ENCODE peak calls at places on chromosomes 4 and X, in six cellular contexts. Y is M059J; F is CD4-positive, alpha-beta T cell; D is stimulated activated CD8-positive, alpha-beta memory T cell treated with anti-CD3 and anti-CD28 coated beads, Interleukin-7, amount 100 ng/mL, for 1 hour; I is RPMI8226; J is NCI-H1105. T is an unnamed sample.

GRCh38 chrX:49077941-49078340 is 1.7 kb downstream of the WDR45 start:
- DNase-seq in J (no peak), F (no peak), Y (no peak), D (no peak), I (no peak), T (no peak)

GRCh38 chr4:138910201-138910913 is 105.2 kb upstream of the NOCT start:
- DNase-seq in D (no peak), Y (peak; percentile 72), J (peak; percentile 84), I (no peak), F (no peak), T (no peak)

GRCh38 chrX:19825271-19825670 is 62.1 kb downstream of the SH3KBP1 start:
- DNase-seq in F (no peak), D (no peak), J (no peak), I (no peak), Y (no peak), T (no peak)

GRCh38 chr4:13888112-13888511 is 260.6 kb upstream of the BOD1L1 start:
- DNase-seq in J (no peak), F (no peak), Y (peak; percentile 93), I (no peak), D (no peak), T (peak; percentile 63)

GRCh38 chr4:38728651-38729141 is 54.1 kb downstream of the TLR10 start:
- DNase-seq in J (no peak), Y (no peak), I (no peak), F (no peak), D (no peak), T (no peak)

GRCh38 chr4:85274955-85275354 is 200.0 kb upstream of the ARHGAP24 start:
- DNase-seq in I (no peak), D (no peak), F (no peak), J (no peak), Y (no peak), T (no peak)

GRCh38 chrX:39253551-39253950 is 452.3 kb downstream of the MID1IP1 start:
- DNase-seq in J (no peak), I (no peak), D (no peak), Y (peak; percentile 65), F (no peak), T (peak; percentile 11)

GRCh38 chr4:131613824-131614216 is 1535.3 kb upstream of the PCDH10 start:
- DNase-seq in J (no peak), D (no peak), F (no peak), Y (no peak), I (peak; percentile 41), T (no peak)

GRCh38 chrX:28876415-28876814 is 289.2 kb downstream of the IL1RAPL1 start:
- DNase-seq in I (no peak), D (no peak), F (no peak), J (no peak), Y (no peak), T (no peak)

GRCh38 chr4:186902361-186902760 is 178.7 kb upstream of the FAT1 start:
- DNase-seq in I (no peak), Y (no peak), J (no peak), F (no peak), D (no peak), T (no peak)

GRCh38 chr4:47122592-47123291 is 91.4 kb downstream of the GABRB1 start:
- DNase-seq in I (peak; percentile 59), F (peak; percentile 1), D (no peak), J (peak; percentile 36), Y (peak; percentile 81), T (peak; percentile 66)

GRCh38 chr4:80125252-80126177 is 52.5 kb upstream of the ANTXR2 start:
- DNase-seq in I (peak; percentile 8), F (peak; percentile 2), Y (peak; percentile 44), D (no peak), J (no peak), T (peak; percentile 32)

GRCh38 chr4:31230579-31230978 is 510.4 kb downstream of the PCDH7 start:
- DNase-seq in F (no peak), I (no peak), Y (no peak), D (no peak), J (no peak), T (no peak)

GRCh38 chrX:29858714-29859113 is 356.6 kb upstream of the MAGEB2 start:
- DNase-seq in F (no peak), D (no peak), J (no peak), I (no peak), Y (peak; percentile 71), T (peak; percentile 9)

GRCh38 chrX:39859991-39860861 is 237.5 kb downstream of the BCOR start:
- DNase-seq in J (no peak), Y (peak; percentile 94), F (peak; percentile 42), I (peak; percentile 87), D (peak; percentile 38), T (no peak)

GRCh38 chr4:118087366-118087765 is 53.1 kb downstream of the NDST3 start:
- DNase-seq in J (no peak), D (no peak), I (no peak), Y (no peak), F (no peak), T (no peak)